ENCODE peak calls at places on chromosomes 4 and X, in nine cellular contexts. F is hepatocyte; S is renal cortical epithelial cell; X is activated gamma-delta T cell; U is stimulated activated CD8-positive, alpha-beta memory T cell treated with anti-CD3 and anti-CD28 coated beads, Interleukin-15, amount 100 ng/mL, for 24 hours; Q is HuH-7; I is GM13976; Y is mammary epithelial cell; D is NCI-H2029. J is an unnamed sample.

GRCh38 chr4:84582988-84583870 is at the start of gene CDS1:
- DNase-seq in Y (peak; percentile 54), Q (peak; percentile 23), X (peak; percentile 23), D (peak; percentile 79), F (peak; percentile 71), U (no peak), I (no peak), S (no peak), J (no peak)

GRCh38 chr4:123546661-123547060 is 150.1 kb downstream of the SPRY1 start:
- DNase-seq in U (no peak), Q (no peak), I (no peak), Y (no peak), F (peak; percentile 14), D (no peak), X (no peak), S (no peak), J (no peak)

GRCh38 chr4:55637272-55637820 is 1.2 kb upstream of the NMU start:
- DNase-seq in F (no peak), Y (no peak), U (no peak), I (no peak), S (no peak), X (no peak), D (no peak), Q (no peak), J (no peak)

GRCh38 chr4:169278669-169279068 is 7.9 kb upstream of the SH3RF1 start:
- DNase-seq in F (no peak), S (no peak), I (no peak), X (no peak), Q (no peak), Y (no peak), U (no peak), D (no peak), J (no peak)

GRCh38 chrX:39527045-39527444 is 570.7 kb downstream of the BCOR start:
- DNase-seq in U (no peak), F (no peak), X (no peak), Q (no peak), I (no peak), D (no peak), S (no peak), Y (no peak), J (no peak)

GRCh38 chrX:35289952-35290351 is 347.4 kb downstream of the FAM47B start:
- DNase-seq in F (no peak), Y (no peak), I (no peak), U (no peak), S (peak; percentile 16), Q (no peak), X (no peak), D (no peak), J (no peak)

GRCh38 chr4:147823135-147823534 is 91.2 kb downstream of the ARHGAP10 start:
- DNase-seq in I (no peak), F (no peak), S (no peak), X (no peak), U (no peak), D (no peak), Q (no peak), Y (no peak), J (no peak)

GRCh38 chr4:135739354-135739753 is 1537.8 kb upstream of the PABPC4L start:
- DNase-seq in S (peak; percentile 66), D (no peak), F (no peak), U (no peak), Q (no peak), I (no peak), X (no peak), Y (no peak), J (no peak)

GRCh38 chrX:54921427-54922021 is 900 bp downstream of the TRO start:
- DNase-seq in F (peak; percentile 86), U (peak; percentile 11), D (peak; percentile 16), I (peak; percentile 66), Y (no peak), S (peak; percentile 38), Q (no peak), X (no peak), J (no peak)

GRCh38 chr4:150004481-150004880 is 73.8 kb upstream of the DCLK2 start:
- DNase-seq in X (no peak), D (no peak), U (no peak), Q (no peak), I (no peak), S (peak; percentile 37), F (no peak), Y (no peak), J (no peak)

GRCh38 chr4:73194064-73194463 is 64.5 kb downstream of the ANKRD17 start:
- DNase-seq in Q (no peak), S (no peak), Y (no peak), F (no peak), X (no peak), U (no peak), D (no peak), I (no peak), J (no peak)

GRCh38 chr4:23857353-23857752 is 32.5 kb downstream of the PPARGC1A start:
- DNase-seq in S (peak; percentile 54), Q (no peak), X (no peak), F (no peak), I (no peak), U (no peak), D (no peak), Y (peak; percentile 9), J (no peak)

GRCh38 chr4:22514001-22514400 is 1.9 kb downstream of the ADGRA3 start:
- DNase-seq in D (no peak), Q (no peak), F (no peak), Y (peak; percentile 52), X (no peak), U (no peak), S (peak; percentile 92), I (no peak), J (no peak)

GRCh38 chrX:20729421-20729820 is 462.7 kb upstream of the RPS6KA3 start:
- DNase-seq in Y (peak; percentile 57), D (no peak), U (no peak), Q (no peak), X (no peak), S (no peak), F (no peak), I (no peak), J (no peak)

GRCh38 chrX:43860646-43861370 is 21.4 kb downstream of the MAOB start:
- DNase-seq in S (peak; percentile 92), D (peak; percentile 62), Y (peak; percentile 51), I (no peak), X (no peak), U (no peak), F (no peak), Q (peak; percentile 17), J (no peak)

GRCh38 chr4:184537269-184538022 is 63.1 kb upstream of the IRF2 start:
- DNase-seq in U (peak; percentile 93), F (peak; percentile 97), X (peak; percentile 81), D (peak; percentile 86), Q (peak; percentile 20), I (peak; percentile 76), Y (peak; percentile 95), S (peak; percentile 88), J (peak; percentile 9)

GRCh38 chr4:144174401-144175067 is 34.0 kb upstream of the GYPA start:
- DNase-seq in D (peak; percentile 21), Y (peak; percentile 50), U (no peak), X (no peak), S (peak; percentile 69), F (peak; percentile 74), Q (peak; percentile 6), I (peak; percentile 49), J (no peak)

GRCh38 chrX:141760761-141761160 is 62.2 kb upstream of the SPANXD start:
- DNase-seq in I (no peak), F (no peak), Q (no peak), Y (peak; percentile 11), S (peak; percentile 3), U (no peak), X (no peak), D (no peak), J (no peak)

GRCh38 chrX:103554687-103555417 is 30.5 kb upstream of the TCEAL4 start:
- DNase-seq in S (peak; percentile 62), Q (no peak), F (peak; percentile 73), Y (no peak), D (peak; percentile 15), U (peak; percentile 23), X (no peak), I (peak; percentile 29), J (no peak)

GRCh38 chrX:71870337-71871098 is 40.1 kb upstream of the NHSL2 start:
- DNase-seq in D (no peak), I (peak; percentile 9), X (no peak), U (no peak), F (peak; percentile 10), S (peak; percentile 9), Q (no peak), Y (peak; percentile 39), J (no peak)

J was measured in cortex of kidney.